ENCODE peak calls at places on chromosomes 2 and 18, in eight cellular contexts. One of them, this sample, is unnamed.

GRCh38 chr2:8576525-8577157 is 105.2 kb upstream of the ID2 start:
- DNase-seq in thyroid gland: no peak
- DNase-seq in hepatocyte: no peak
- DNase-seq in activated B cell treated with CpG ODN at 0.5 μM for 24 hours: no peak
- DNase-seq in lung: no peak
- DNase-seq in GM12864: peak
- DNase-seq in choroid plexus epithelial cell: no peak
- DNase-seq in Panc1: no peak
- DNase-seq in this sample: peak

GRCh38 chr18:59488899-59489298 is 129.8 kb upstream of the LMAN1 start:
- DNase-seq in thyroid gland: no peak
- DNase-seq in hepatocyte: no peak
- DNase-seq in activated B cell treated with CpG ODN at 0.5 μM for 24 hours: no peak
- DNase-seq in lung: no peak
- DNase-seq in GM12864: no peak
- DNase-seq in choroid plexus epithelial cell: no peak
- DNase-seq in Panc1: no peak
- DNase-seq in this sample: no peak

GRCh38 chr2:234044157-234044556 is 6.3 kb upstream of the SPP2 start:
- DNase-seq in thyroid gland: no peak
- DNase-seq in hepatocyte: no peak
- DNase-seq in activated B cell treated with CpG ODN at 0.5 μM for 24 hours: no peak
- DNase-seq in lung: no peak
- DNase-seq in GM12864: no peak
- DNase-seq in choroid plexus epithelial cell: peak
- DNase-seq in Panc1: peak
- DNase-seq in this sample: no peak

GRCh38 chr2:167955264-167955906 is 292.0 kb downstream of the STK39 start:
- DNase-seq in thyroid gland: no peak
- DNase-seq in hepatocyte: no peak
- DNase-seq in activated B cell treated with CpG ODN at 0.5 μM for 24 hours: no peak
- DNase-seq in lung: no peak
- DNase-seq in GM12864: no peak
- DNase-seq in choroid plexus epithelial cell: no peak
- DNase-seq in Panc1: no peak
- DNase-seq in this sample: no peak

GRCh38 chr18:74513149-74513882 is 17.2 kb downstream of the CNDP2 start:
- DNase-seq in thyroid gland: no peak
- DNase-seq in hepatocyte: no peak
- DNase-seq in activated B cell treated with CpG ODN at 0.5 μM for 24 hours: no peak
- DNase-seq in lung: no peak
- DNase-seq in GM12864: no peak
- DNase-seq in choroid plexus epithelial cell: no peak
- DNase-seq in Panc1: no peak
- DNase-seq in this sample: no peak

GRCh38 chr18:72539861-72540260 is 4.3 kb downstream of the CBLN2 start:
- DNase-seq in thyroid gland: no peak
- DNase-seq in hepatocyte: no peak
- DNase-seq in activated B cell treated with CpG ODN at 0.5 μM for 24 hours: no peak
- DNase-seq in lung: no peak
- DNase-seq in GM12864: no peak
- DNase-seq in choroid plexus epithelial cell: no peak
- DNase-seq in Panc1: no peak
- DNase-seq in this sample: no peak

GRCh38 chr2:111952871-111953497 is 54.6 kb downstream of the MERTK start:
- DNase-seq in thyroid gland: no peak
- DNase-seq in hepatocyte: no peak
- DNase-seq in activated B cell treated with CpG ODN at 0.5 μM for 24 hours: no peak
- DNase-seq in lung: no peak
- DNase-seq in GM12864: no peak
- DNase-seq in choroid plexus epithelial cell: no peak
- DNase-seq in Panc1: no peak
- DNase-seq in this sample: no peak

GRCh38 chr2:216949685-216950397 is 90.0 kb upstream of the TNP1 start:
- DNase-seq in thyroid gland: no peak
- DNase-seq in hepatocyte: no peak
- DNase-seq in activated B cell treated with CpG ODN at 0.5 μM for 24 hours: no peak
- DNase-seq in lung: no peak
- DNase-seq in GM12864: no peak
- DNase-seq in choroid plexus epithelial cell: no peak
- DNase-seq in Panc1: no peak
- DNase-seq in this sample: no peak

GRCh38 chr2:112121682-112122254 is 16.4 kb upstream of the FBLN7 start:
- DNase-seq in thyroid gland: peak
- DNase-seq in hepatocyte: peak
- DNase-seq in activated B cell treated with CpG ODN at 0.5 μM for 24 hours: no peak
- DNase-seq in lung: no peak
- DNase-seq in GM12864: no peak
- DNase-seq in choroid plexus epithelial cell: peak
- DNase-seq in Panc1: no peak
- DNase-seq in this sample: peak

GRCh38 chr2:162257416-162257815 is 14.2 kb upstream of the FAP start:
- DNase-seq in thyroid gland: no peak
- DNase-seq in hepatocyte: no peak
- DNase-seq in activated B cell treated with CpG ODN at 0.5 μM for 24 hours: no peak
- DNase-seq in lung: no peak
- DNase-seq in GM12864: no peak
- DNase-seq in choroid plexus epithelial cell: no peak
- DNase-seq in Panc1: no peak
- DNase-seq in this sample: peak

GRCh38 chr2:126662623-126663022 is 6.7 kb downstream of the GYPC start:
- DNase-seq in thyroid gland: no peak
- DNase-seq in hepatocyte: no peak
- DNase-seq in activated B cell treated with CpG ODN at 0.5 μM for 24 hours: no peak
- DNase-seq in lung: no peak
- DNase-seq in GM12864: no peak
- DNase-seq in choroid plexus epithelial cell: no peak
- DNase-seq in Panc1: no peak
- DNase-seq in this sample: no peak

GRCh38 chr2:234178309-234179030 is 128.0 kb downstream of the SPP2 start:
- DNase-seq in thyroid gland: peak
- DNase-seq in hepatocyte: peak
- DNase-seq in activated B cell treated with CpG ODN at 0.5 μM for 24 hours: no peak
- DNase-seq in lung: no peak
- DNase-seq in GM12864: no peak
- DNase-seq in choroid plexus epithelial cell: peak
- DNase-seq in Panc1: no peak
- DNase-seq in this sample: no peak

GRCh38 chr2:106108791-106109190 is 85.3 kb downstream of the UXS1 start:
- DNase-seq in thyroid gland: no peak
- DNase-seq in hepatocyte: no peak
- DNase-seq in activated B cell treated with CpG ODN at 0.5 μM for 24 hours: no peak
- DNase-seq in lung: no peak
- DNase-seq in GM12864: no peak
- DNase-seq in choroid plexus epithelial cell: no peak
- DNase-seq in Panc1: no peak
- DNase-seq in this sample: no peak

GRCh38 chr2:67891642-67892041 is 171.2 kb downstream of the C1D start:
- DNase-seq in thyroid gland: no peak
- DNase-seq in hepatocyte: peak
- DNase-seq in activated B cell treated with CpG ODN at 0.5 μM for 24 hours: no peak
- DNase-seq in lung: no peak
- DNase-seq in GM12864: no peak
- DNase-seq in choroid plexus epithelial cell: no peak
- DNase-seq in Panc1: no peak
- DNase-seq in this sample: no peak

DNA sequence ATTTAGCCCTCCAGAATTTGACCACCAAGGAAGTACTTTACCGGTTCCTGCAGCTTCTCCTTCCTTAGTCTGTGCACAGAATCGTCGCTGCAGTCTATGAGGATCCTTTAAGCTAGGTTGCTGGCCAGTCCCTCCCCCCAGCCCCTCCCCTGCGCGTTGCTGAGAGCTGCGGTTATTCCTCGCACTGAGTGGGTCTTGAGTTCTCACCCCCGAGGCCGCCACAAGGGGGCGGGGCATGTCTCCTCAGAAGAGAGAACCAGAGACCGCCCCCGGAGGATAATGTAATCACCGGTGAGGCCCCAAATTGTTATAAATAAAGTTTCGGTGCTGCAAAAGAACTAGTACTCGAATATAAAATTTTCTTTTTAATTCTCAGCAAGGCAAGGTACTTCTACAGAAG is 1184.9 kb upstream of the CDH2 start:
- DNase-seq in thyroid gland: no peak
- DNase-seq in hepatocyte: peak
- DNase-seq in activated B cell treated with CpG ODN at 0.5 μM for 24 hours: no peak
- DNase-seq in lung: no peak
- DNase-seq in GM12864: no peak
- DNase-seq in choroid plexus epithelial cell: no peak
- DNase-seq in Panc1: no peak
- DNase-seq in this sample: no peak
- TF ChIP-seq CTCF in thyroid gland: no peak
- TF ChIP-seq CTCF in hepatocyte: no peak
- TF ChIP-seq CTCF in activated B cell treated with CpG ODN at 0.5 μM for 24 hours: no peak
- TF ChIP-seq CTCF in lung: no peak
- TF ChIP-seq CTCF in GM12864: no peak
- TF ChIP-seq CTCF in choroid plexus epithelial cell: no peak
- TF ChIP-seq CTCF in Panc1: no peak
- TF ChIP-seq CTCF in this sample: no peak

GRCh38 chr18:79955302-79956075 is 4.0 kb upstream of the SLC66A2 start:
- DNase-seq in thyroid gland: no peak
- DNase-seq in hepatocyte: no peak
- DNase-seq in activated B cell treated with CpG ODN at 0.5 μM for 24 hours: no peak
- DNase-seq in lung: no peak
- DNase-seq in GM12864: no peak
- DNase-seq in choroid plexus epithelial cell: no peak
- DNase-seq in Panc1: no peak
- DNase-seq in this sample: no peak

GRCh38 chr18:79954791-79955190 is 3.3 kb upstream of the SLC66A2 start:
- DNase-seq in thyroid gland: peak
- DNase-seq in hepatocyte: no peak
- DNase-seq in activated B cell treated with CpG ODN at 0.5 μM for 24 hours: no peak
- DNase-seq in lung: no peak
- DNase-seq in GM12864: no peak
- DNase-seq in choroid plexus epithelial cell: no peak
- DNase-seq in Panc1: no peak
- DNase-seq in this sample: peak

GRCh38 chr18:79958981-79959380 is 5.5 kb upstream of the HSBP1L1 start:
- DNase-seq in thyroid gland: no peak
- DNase-seq in hepatocyte: no peak
- DNase-seq in activated B cell treated with CpG ODN at 0.5 μM for 24 hours: no peak
- DNase-seq in lung: no peak
- DNase-seq in GM12864: no peak
- DNase-seq in choroid plexus epithelial cell: no peak
- DNase-seq in Panc1: no peak
- DNase-seq in this sample: no peak

GRCh38 chr18:79953921-79954651 is 2.6 kb upstream of the SLC66A2 start:
- DNase-seq in thyroid gland: peak
- DNase-seq in hepatocyte: peak
- DNase-seq in activated B cell treated with CpG ODN at 0.5 μM for 24 hours: no peak
- DNase-seq in lung: peak
- DNase-seq in GM12864: no peak
- DNase-seq in choroid plexus epithelial cell: no peak
- DNase-seq in Panc1: no peak
- DNase-seq in this sample: no peak

DNA sequence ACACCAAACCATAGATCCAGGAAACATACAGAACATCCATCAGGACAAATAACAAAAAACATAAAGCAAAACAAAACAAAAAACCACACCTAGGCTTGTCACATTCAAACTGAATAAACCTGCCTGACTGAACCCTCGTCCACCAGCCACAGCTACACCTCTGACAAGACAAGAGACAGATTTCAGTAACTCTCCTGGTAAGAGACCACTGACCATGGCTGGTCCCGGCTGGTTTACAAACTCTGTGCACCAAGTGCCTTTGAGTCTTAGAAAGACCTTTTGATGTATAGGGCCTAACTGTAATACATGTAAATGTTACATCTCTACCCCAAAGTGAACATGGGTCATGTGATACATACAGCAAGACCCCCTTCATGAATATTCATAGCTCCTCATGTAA is 4.8 kb upstream of the SLC66A2 start:
- DNase-seq in thyroid gland: no peak
- DNase-seq in hepatocyte: no peak
- DNase-seq in activated B cell treated with CpG ODN at 0.5 μM for 24 hours: no peak
- DNase-seq in lung: no peak
- DNase-seq in GM12864: no peak
- DNase-seq in choroid plexus epithelial cell: no peak
- DNase-seq in Panc1: no peak
- DNase-seq in this sample: no peak
- TF ChIP-seq CTCF in thyroid gland: no peak
- TF ChIP-seq CTCF in hepatocyte: no peak
- TF ChIP-seq CTCF in activated B cell treated with CpG ODN at 0.5 μM for 24 hours: no peak
- TF ChIP-seq CTCF in lung: no peak
- TF ChIP-seq CTCF in GM12864: no peak
- TF ChIP-seq CTCF in choroid plexus epithelial cell: no peak
- TF ChIP-seq CTCF in Panc1: no peak
- TF ChIP-seq CTCF in this sample: no peak

GRCh38 chr2:55771612-55772011 is 78.0 kb upstream of the PNPT1 start:
- DNase-seq in thyroid gland: no peak
- DNase-seq in hepatocyte: peak
- DNase-seq in activated B cell treated with CpG ODN at 0.5 μM for 24 hours: no peak
- DNase-seq in lung: no peak
- DNase-seq in GM12864: no peak
- DNase-seq in choroid plexus epithelial cell: peak
- DNase-seq in Panc1: peak
- DNase-seq in this sample: no peak
- TF ChIP-seq CTCF in thyroid gland: peak
- TF ChIP-seq CTCF in hepatocyte: peak
- TF ChIP-seq CTCF in activated B cell treated with CpG ODN at 0.5 μM for 24 hours: no peak
- TF ChIP-seq CTCF in lung: no peak
- TF ChIP-seq CTCF in GM12864: peak
- TF ChIP-seq CTCF in choroid plexus epithelial cell: peak
- TF ChIP-seq CTCF in Panc1: peak
- TF ChIP-seq CTCF in this sample: no peak

DNA sequence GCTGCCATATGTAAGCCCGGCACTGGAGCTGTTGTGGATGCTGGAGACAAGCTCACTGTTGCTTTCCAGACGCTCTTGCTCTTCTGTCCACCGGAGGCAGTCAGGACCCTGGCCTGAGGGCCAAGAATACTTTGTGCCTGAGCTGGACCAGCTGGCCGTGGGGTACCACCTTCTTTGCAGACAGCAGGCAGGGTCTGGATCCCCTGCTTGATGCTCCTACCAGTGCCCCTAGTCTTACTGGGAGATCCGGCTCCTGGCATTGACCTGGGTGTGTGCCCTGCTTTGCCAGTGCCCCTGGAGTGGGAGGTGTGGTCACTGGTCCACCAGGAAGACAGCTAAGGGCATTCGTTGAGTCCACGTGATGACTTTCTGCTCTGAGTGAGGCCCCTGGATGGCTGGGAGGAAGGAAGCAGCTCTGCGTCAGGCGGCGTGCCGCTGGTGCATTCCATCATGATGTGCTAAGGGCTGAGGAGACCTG is 59.3 kb downstream of the LRRFIP1 start:
- DNase-seq in thyroid gland: no peak
- DNase-seq in hepatocyte: no peak
- DNase-seq in activated B cell treated with CpG ODN at 0.5 μM for 24 hours: no peak
- DNase-seq in lung: no peak
- DNase-seq in GM12864: no peak
- DNase-seq in choroid plexus epithelial cell: peak
- DNase-seq in Panc1: no peak
- DNase-seq in this sample: no peak
- TF ChIP-seq CTCF in thyroid gland: no peak
- TF ChIP-seq CTCF in hepatocyte: peak
- TF ChIP-seq CTCF in activated B cell treated with CpG ODN at 0.5 μM for 24 hours: no peak
- TF ChIP-seq CTCF in lung: no peak
- TF ChIP-seq CTCF in GM12864: peak
- TF ChIP-seq CTCF in choroid plexus epithelial cell: peak
- TF ChIP-seq CTCF in Panc1: peak
- TF ChIP-seq CTCF in this sample: no peak

GRCh38 chr2:46230115-46230571 is 67.1 kb upstream of the EPAS1 start:
- DNase-seq in thyroid gland: no peak
- DNase-seq in hepatocyte: peak
- DNase-seq in activated B cell treated with CpG ODN at 0.5 μM for 24 hours: no peak
- DNase-seq in lung: no peak
- DNase-seq in GM12864: no peak
- DNase-seq in choroid plexus epithelial cell: peak
- DNase-seq in Panc1: no peak
- DNase-seq in this sample: no peak
- TF ChIP-seq CTCF in thyroid gland: no peak
- TF ChIP-seq CTCF in hepatocyte: no peak
- TF ChIP-seq CTCF in activated B cell treated with CpG ODN at 0.5 μM for 24 hours: no peak
- TF ChIP-seq CTCF in lung: no peak
- TF ChIP-seq CTCF in GM12864: peak
- TF ChIP-seq CTCF in choroid plexus epithelial cell: peak
- TF ChIP-seq CTCF in Panc1: no peak
- TF ChIP-seq CTCF in this sample: no peak